ENCODE peak calls at places on chromosomes 2 and 18, in five cellular contexts. One of them, this sample, is unnamed.

GRCh38 chr2:106572541-106573148 is 85.5 kb downstream of the CD8B2 start:
- DNase-seq in left lung: no peak
- DNase-seq in aorta: no peak
- DNase-seq in stimulated activated naive CD8-positive, alpha-beta T cell treated with anti-CD3 and anti-CD28 coated beads, Interleukin-15, Interleukin-2, amounts not matched to agents 100 U/mL and 50 U/mL, for 24 hours: peak; percentile 32
- DNase-seq in astrocyte of the hippocampus: no peak
- DNase-seq in this sample: no peak

GRCh38 chr2:238835726-238836301 is 12.1 kb upstream of the TWIST2 start:
- DNase-seq in aorta: no peak
- DNase-seq in astrocyte of the hippocampus: no peak
- DNase-seq in stimulated activated naive CD8-positive, alpha-beta T cell treated with anti-CD3 and anti-CD28 coated beads, Interleukin-15, Interleukin-2, amounts not matched to agents 100 U/mL and 50 U/mL, for 24 hours: no peak
- DNase-seq in left lung: no peak
- DNase-seq in this sample: no peak

GRCh38 chr2:27977623-27978312 is 87.2 kb downstream of the BABAM2 start:
- DNase-seq in astrocyte of the hippocampus: peak; percentile 75
- DNase-seq in aorta: no peak
- DNase-seq in stimulated activated naive CD8-positive, alpha-beta T cell treated with anti-CD3 and anti-CD28 coated beads, Interleukin-15, Interleukin-2, amounts not matched to agents 100 U/mL and 50 U/mL, for 24 hours: peak; percentile 28
- DNase-seq in left lung: no peak
- DNase-seq in this sample: no peak

GRCh38 chr18:34592961-34593382 is 117.1 kb upstream of the DTNA start:
- DNase-seq in stimulated activated naive CD8-positive, alpha-beta T cell treated with anti-CD3 and anti-CD28 coated beads, Interleukin-15, Interleukin-2, amounts not matched to agents 100 U/mL and 50 U/mL, for 24 hours: no peak
- DNase-seq in aorta: peak; percentile 70
- DNase-seq in left lung: peak; percentile 61
- DNase-seq in astrocyte of the hippocampus: peak; percentile 89
- DNase-seq in this sample: peak; percentile 55

GRCh38 chr2:29238497-29238896 is 123.3 kb downstream of the CLIP4 start:
- DNase-seq in astrocyte of the hippocampus: peak; percentile 30
- DNase-seq in left lung: no peak
- DNase-seq in aorta: no peak
- DNase-seq in stimulated activated naive CD8-positive, alpha-beta T cell treated with anti-CD3 and anti-CD28 coated beads, Interleukin-15, Interleukin-2, amounts not matched to agents 100 U/mL and 50 U/mL, for 24 hours: peak; percentile 9
- DNase-seq in this sample: no peak

GRCh38 chr2:155099784-155100183 is 401.3 kb downstream of the KCNJ3 start:
- DNase-seq in stimulated activated naive CD8-positive, alpha-beta T cell treated with anti-CD3 and anti-CD28 coated beads, Interleukin-15, Interleukin-2, amounts not matched to agents 100 U/mL and 50 U/mL, for 24 hours: no peak
- DNase-seq in left lung: peak; percentile 10
- DNase-seq in aorta: no peak
- DNase-seq in astrocyte of the hippocampus: peak; percentile 54
- DNase-seq in this sample: no peak

GRCh38 chr2:85018049-85018447 is 47.1 kb downstream of the KCMF1 start:
- DNase-seq in aorta: no peak
- DNase-seq in stimulated activated naive CD8-positive, alpha-beta T cell treated with anti-CD3 and anti-CD28 coated beads, Interleukin-15, Interleukin-2, amounts not matched to agents 100 U/mL and 50 U/mL, for 24 hours: no peak
- DNase-seq in left lung: no peak
- DNase-seq in astrocyte of the hippocampus: no peak
- DNase-seq in this sample: no peak

GRCh38 chr18:23207191-23207955 is 72.1 kb downstream of the CABLES1 start:
- DNase-seq in astrocyte of the hippocampus: peak; percentile 51
- DNase-seq in aorta: no peak
- DNase-seq in stimulated activated naive CD8-positive, alpha-beta T cell treated with anti-CD3 and anti-CD28 coated beads, Interleukin-15, Interleukin-2, amounts not matched to agents 100 U/mL and 50 U/mL, for 24 hours: peak; percentile 54
- DNase-seq in left lung: no peak
- DNase-seq in this sample: no peak

GRCh38 chr18:78722959-78723706 is 256.5 kb upstream of the SALL3 start:
- DNase-seq in astrocyte of the hippocampus: no peak
- DNase-seq in stimulated activated naive CD8-positive, alpha-beta T cell treated with anti-CD3 and anti-CD28 coated beads, Interleukin-15, Interleukin-2, amounts not matched to agents 100 U/mL and 50 U/mL, for 24 hours: no peak
- DNase-seq in left lung: peak; percentile 61
- DNase-seq in aorta: no peak
- DNase-seq in this sample: no peak

GRCh38 chr18:79396431-79397287 is 929 bp downstream of the NFATC1 start:
- DNase-seq in left lung: peak; percentile 87
- DNase-seq in stimulated activated naive CD8-positive, alpha-beta T cell treated with anti-CD3 and anti-CD28 coated beads, Interleukin-15, Interleukin-2, amounts not matched to agents 100 U/mL and 50 U/mL, for 24 hours: peak; percentile 59
- DNase-seq in aorta: peak; percentile 76
- DNase-seq in astrocyte of the hippocampus: peak; percentile 78
- DNase-seq in this sample: no peak

This sample was measured in breast epithelium.